ENCODE peak calls at places on chromosome 20, in five cellular contexts. One of them, this sample, is unnamed.

GRCh38 chr20:10935658-10936057 is 261.9 kb upstream of the JAG1 start:
- DNase-seq in small intestine: no peak
- DNase-seq in cardiac muscle cell: no peak
- DNase-seq in CD8-positive, alpha-beta T cell: no peak
- DNase-seq in effector memory CD4-positive, alpha-beta T cell: no peak
- DNase-seq in this sample: no peak

GRCh38 chr20:50389437-50389807 is 120.8 kb upstream of the PTPN1 start:
- DNase-seq in CD8-positive, alpha-beta T cell: no peak
- DNase-seq in effector memory CD4-positive, alpha-beta T cell: no peak
- DNase-seq in cardiac muscle cell: no peak
- DNase-seq in small intestine: peak; percentile 83
- DNase-seq in this sample: no peak

GRCh38 chr20:61424628-61425420 is 172.8 kb downstream of the CDH4 start:
- DNase-seq in cardiac muscle cell: no peak
- DNase-seq in small intestine: no peak
- DNase-seq in effector memory CD4-positive, alpha-beta T cell: no peak
- DNase-seq in CD8-positive, alpha-beta T cell: no peak
- DNase-seq in this sample: no peak

GRCh38 chr20:24479106-24479505 is 9.7 kb downstream of the SYNDIG1 start:
- DNase-seq in effector memory CD4-positive, alpha-beta T cell: no peak
- DNase-seq in small intestine: no peak
- DNase-seq in CD8-positive, alpha-beta T cell: no peak
- DNase-seq in cardiac muscle cell: no peak
- DNase-seq in this sample: no peak

GRCh38 chr20:18403269-18403668 is 63.6 kb downstream of the DZANK1 start:
- DNase-seq in cardiac muscle cell: no peak
- DNase-seq in CD8-positive, alpha-beta T cell: no peak
- DNase-seq in effector memory CD4-positive, alpha-beta T cell: no peak
- DNase-seq in small intestine: no peak
- DNase-seq in this sample: no peak

GRCh38 chr20:46051556-46052323 is 22.7 kb downstream of the SLC12A5 start:
- DNase-seq in cardiac muscle cell: no peak
- DNase-seq in CD8-positive, alpha-beta T cell: no peak
- DNase-seq in small intestine: no peak
- DNase-seq in effector memory CD4-positive, alpha-beta T cell: no peak
- DNase-seq in this sample: no peak

GRCh38 chr20:32314768-32315167 is 37.3 kb downstream of the KIF3B start:
- DNase-seq in effector memory CD4-positive, alpha-beta T cell: no peak
- DNase-seq in cardiac muscle cell: no peak
- DNase-seq in small intestine: no peak
- DNase-seq in CD8-positive, alpha-beta T cell: no peak
- DNase-seq in this sample: no peak

GRCh38 chr20:64191002-64191401 is 26.8 kb downstream of the MYT1 start:
- DNase-seq in CD8-positive, alpha-beta T cell: no peak
- DNase-seq in effector memory CD4-positive, alpha-beta T cell: no peak
- DNase-seq in small intestine: no peak
- DNase-seq in cardiac muscle cell: no peak
- DNase-seq in this sample: no peak

GRCh38 chr20:50464026-50464724 is 46.0 kb upstream of the PTPN1 start:
- DNase-seq in effector memory CD4-positive, alpha-beta T cell: peak; percentile 42
- DNase-seq in small intestine: peak; percentile 51
- DNase-seq in CD8-positive, alpha-beta T cell: peak; percentile 58
- DNase-seq in cardiac muscle cell: peak; percentile 61
- DNase-seq in this sample: peak; percentile 50

GRCh38 chr20:46139908-46140482 is 21.9 kb downstream of the CD40 start:
- DNase-seq in cardiac muscle cell: no peak
- DNase-seq in CD8-positive, alpha-beta T cell: no peak
- DNase-seq in small intestine: no peak
- DNase-seq in effector memory CD4-positive, alpha-beta T cell: no peak
- DNase-seq in this sample: no peak

GRCh38 chr20:10316582-10316981 is 98.0 kb downstream of the SNAP25 start:
- DNase-seq in small intestine: peak; percentile 7
- DNase-seq in effector memory CD4-positive, alpha-beta T cell: no peak
- DNase-seq in cardiac muscle cell: no peak
- DNase-seq in CD8-positive, alpha-beta T cell: no peak
- DNase-seq in this sample: no peak

GRCh38 chr20:49497217-49497560 is 14.7 kb upstream of the KCNB1 start:
- DNase-seq in effector memory CD4-positive, alpha-beta T cell: no peak
- DNase-seq in CD8-positive, alpha-beta T cell: no peak
- DNase-seq in small intestine: no peak
- DNase-seq in cardiac muscle cell: no peak
- DNase-seq in this sample: no peak

GRCh38 chr20:10111144-10111771 is 76.5 kb downstream of the ANKEF1 start:
- DNase-seq in effector memory CD4-positive, alpha-beta T cell: no peak
- DNase-seq in CD8-positive, alpha-beta T cell: no peak
- DNase-seq in cardiac muscle cell: no peak
- DNase-seq in small intestine: peak; percentile 77
- DNase-seq in this sample: no peak

GRCh38 chr20:21523895-21524294 is 10.0 kb upstream of the NKX2-2 start:
- DNase-seq in cardiac muscle cell: no peak
- DNase-seq in CD8-positive, alpha-beta T cell: no peak
- DNase-seq in small intestine: no peak
- DNase-seq in effector memory CD4-positive, alpha-beta T cell: no peak
- DNase-seq in this sample: no peak

GRCh38 chr20:21521596-21522478 is 8.0 kb upstream of the NKX2-2 start:
- DNase-seq in small intestine: no peak
- DNase-seq in cardiac muscle cell: no peak
- DNase-seq in CD8-positive, alpha-beta T cell: no peak
- DNase-seq in effector memory CD4-positive, alpha-beta T cell: no peak
- DNase-seq in this sample: no peak

GRCh38 chr20:21522479-21523397 is 8.9 kb upstream of the NKX2-2 start:
- DNase-seq in effector memory CD4-positive, alpha-beta T cell: no peak
- DNase-seq in small intestine: peak; percentile 25
- DNase-seq in cardiac muscle cell: no peak
- DNase-seq in CD8-positive, alpha-beta T cell: no peak
- DNase-seq in this sample: no peak

GRCh38 chr20:21520702-21521595 is 7.1 kb upstream of the NKX2-2 start:
- DNase-seq in CD8-positive, alpha-beta T cell: no peak
- DNase-seq in cardiac muscle cell: no peak
- DNase-seq in effector memory CD4-positive, alpha-beta T cell: no peak
- DNase-seq in small intestine: no peak
- DNase-seq in this sample: no peak

DNA sequence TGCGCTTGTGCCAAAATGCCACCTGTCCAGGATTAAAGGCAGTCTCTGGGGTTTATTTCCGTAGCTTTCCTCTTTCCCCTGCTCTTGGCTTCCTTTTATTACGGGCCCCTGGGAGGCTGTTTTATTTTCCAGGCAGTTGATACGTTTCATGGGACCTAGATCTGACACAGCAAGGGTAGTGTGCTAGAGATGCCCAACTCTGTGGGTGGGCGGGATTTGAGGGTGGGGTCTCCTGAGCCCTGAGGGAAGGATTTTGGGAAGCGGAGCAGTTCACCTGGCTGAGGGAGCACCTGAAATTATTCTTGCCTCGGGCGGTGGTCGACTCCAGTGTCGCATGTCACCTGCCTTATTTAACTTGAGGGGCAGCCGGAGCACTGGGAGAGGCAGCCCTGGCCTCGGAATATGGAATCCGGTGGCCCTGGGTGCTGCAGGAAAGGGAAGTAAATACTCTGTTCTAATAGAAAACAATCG is 9.6 kb upstream of the NKX2-2 start:
- DNase-seq in CD8-positive, alpha-beta T cell: no peak
- DNase-seq in cardiac muscle cell: no peak
- DNase-seq in small intestine: no peak
- DNase-seq in effector memory CD4-positive, alpha-beta T cell: no peak
- DNase-seq in this sample: no peak
- H3K4me3 ChIP-seq in CD8-positive, alpha-beta T cell: no peak overlapping the region
- H3K4me3 ChIP-seq in cardiac muscle cell: no peak overlapping the region
- H3K4me3 ChIP-seq in small intestine: no peak overlapping the region
- H3K4me3 ChIP-seq in effector memory CD4-positive, alpha-beta T cell: no peak overlapping the region
- H3K4me3 ChIP-seq in this sample: no peak overlapping the region

GRCh38 chr20:19908586-19908985 is 108.6 kb upstream of the NAA20 start:
- DNase-seq in cardiac muscle cell: no peak
- DNase-seq in effector memory CD4-positive, alpha-beta T cell: no peak
- DNase-seq in small intestine: no peak
- DNase-seq in CD8-positive, alpha-beta T cell: no peak
- DNase-seq in this sample: no peak
- H3K4me1 ChIP-seq in cardiac muscle cell: no peaks in the 10 kb centered on the region
- H3K4me1 ChIP-seq in effector memory CD4-positive, alpha-beta T cell: no peaks in the 10 kb centered on the region
- H3K4me1 ChIP-seq in small intestine: no peaks in the 10 kb centered on the region
- H3K4me1 ChIP-seq in CD8-positive, alpha-beta T cell: no peaks in the 10 kb centered on the region
- H3K4me1 ChIP-seq in this sample: no peaks in the 10 kb centered on the region

DNA sequence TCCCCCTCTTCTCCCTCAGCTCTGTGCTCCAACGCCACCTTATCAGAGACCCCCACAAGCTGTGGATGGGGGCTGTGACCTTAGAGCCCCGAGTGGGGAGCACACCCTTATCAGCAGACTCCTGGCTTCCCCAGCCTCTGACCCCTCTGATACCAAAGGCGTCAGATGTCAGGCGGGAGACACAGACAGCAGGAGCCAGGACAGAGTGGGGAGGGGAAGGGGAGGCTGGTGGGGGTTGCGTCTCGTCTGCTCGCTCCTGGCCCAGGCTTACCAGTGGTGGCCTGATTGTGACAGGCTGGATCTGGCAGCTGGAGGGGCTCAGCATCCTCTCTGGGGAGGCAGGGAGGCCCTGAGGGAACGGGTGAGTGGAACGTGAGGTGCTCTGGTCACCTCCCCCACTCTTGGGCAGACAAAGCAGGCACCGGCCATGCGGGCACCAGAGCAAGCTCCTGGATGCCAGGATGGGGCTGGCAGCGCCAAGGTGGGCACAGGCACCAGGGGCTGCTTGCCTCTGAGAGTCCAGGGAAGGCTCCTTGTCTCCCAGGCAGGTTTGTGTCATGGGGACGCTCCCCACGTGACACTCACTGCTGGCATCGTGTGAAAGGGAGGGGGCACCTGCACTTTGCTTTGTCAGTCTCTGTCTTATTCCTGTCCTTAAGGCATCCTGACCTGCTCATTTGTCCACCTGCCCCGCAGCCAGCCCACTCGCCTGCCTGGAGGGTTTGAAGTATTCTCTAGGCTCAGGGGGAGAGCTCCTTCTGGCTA is 27.8 kb upstream of the GATA5 start:
- DNase-seq in effector memory CD4-positive, alpha-beta T cell: no peak
- DNase-seq in small intestine: no peak
- DNase-seq in CD8-positive, alpha-beta T cell: no peak
- DNase-seq in cardiac muscle cell: no peak
- DNase-seq in this sample: no peak
- H3K27ac ChIP-seq in effector memory CD4-positive, alpha-beta T cell: no peak overlapping the region
- H3K27ac ChIP-seq in small intestine: no peak overlapping the region
- H3K27ac ChIP-seq in CD8-positive, alpha-beta T cell: no peak overlapping the region
- H3K27ac ChIP-seq in cardiac muscle cell: peak overlapping the region; percentile 11
- H3K27ac ChIP-seq in this sample: no peak overlapping the region

GRCh38 chr20:47502271-47502730 is 614 bp downstream of the NCOA3 start:
- DNase-seq in cardiac muscle cell: peak; percentile 34
- DNase-seq in CD8-positive, alpha-beta T cell: peak; percentile 25
- DNase-seq in small intestine: peak; percentile 29
- DNase-seq in effector memory CD4-positive, alpha-beta T cell: no peak
- DNase-seq in this sample: peak; percentile 27

GRCh38 chr20:47501117-47501482 is 587 bp upstream of the NCOA3 start:
- DNase-seq in cardiac muscle cell: no peak
- DNase-seq in effector memory CD4-positive, alpha-beta T cell: no peak
- DNase-seq in small intestine: no peak
- DNase-seq in CD8-positive, alpha-beta T cell: no peak
- DNase-seq in this sample: no peak

GRCh38 chr20:47501483-47502270 is at the start of gene NCOA3:
- DNase-seq in effector memory CD4-positive, alpha-beta T cell: peak; percentile 80
- DNase-seq in cardiac muscle cell: peak; percentile 99
- DNase-seq in CD8-positive, alpha-beta T cell: peak; percentile 90
- DNase-seq in small intestine: peak; percentile 94
- DNase-seq in this sample: peak; percentile 83

GRCh38 chr20:47499053-47499452 is 2.6 kb upstream of the NCOA3 start:
- DNase-seq in CD8-positive, alpha-beta T cell: no peak
- DNase-seq in small intestine: no peak
- DNase-seq in effector memory CD4-positive, alpha-beta T cell: no peak
- DNase-seq in cardiac muscle cell: no peak
- DNase-seq in this sample: no peak

GRCh38 chr20:47500554-47500953 is 1.1 kb upstream of the NCOA3 start:
- DNase-seq in CD8-positive, alpha-beta T cell: no peak
- DNase-seq in cardiac muscle cell: no peak
- DNase-seq in small intestine: no peak
- DNase-seq in effector memory CD4-positive, alpha-beta T cell: no peak
- DNase-seq in this sample: no peak
- H3K4me3 ChIP-seq in CD8-positive, alpha-beta T cell: no peak overlapping the region
- H3K4me3 ChIP-seq in cardiac muscle cell: no peak overlapping the region
- H3K4me3 ChIP-seq in small intestine: no peak overlapping the region
- H3K4me3 ChIP-seq in effector memory CD4-positive, alpha-beta T cell: no peak overlapping the region
- H3K4me3 ChIP-seq in this sample: no peak overlapping the region

GRCh38 chr20:53916173-53916512 is 154.3 kb downstream of the BCAS1 start:
- DNase-seq in CD8-positive, alpha-beta T cell: no peak
- DNase-seq in effector memory CD4-positive, alpha-beta T cell: no peak
- DNase-seq in small intestine: no peak
- DNase-seq in cardiac muscle cell: no peak
- DNase-seq in this sample: no peak
- H3K4me1 ChIP-seq in CD8-positive, alpha-beta T cell: peaks cover 21% of the 10 kb centered on the region
- H3K4me1 ChIP-seq in effector memory CD4-positive, alpha-beta T cell: peaks cover 8% of the 10 kb centered on the region
- H3K4me1 ChIP-seq in small intestine: peaks cover 6% of the 10 kb centered on the region
- H3K4me1 ChIP-seq in cardiac muscle cell: peaks cover 28% of the 10 kb centered on the region
- H3K4me1 ChIP-seq in this sample: peaks cover 7% of the 10 kb centered on the region

DNA sequence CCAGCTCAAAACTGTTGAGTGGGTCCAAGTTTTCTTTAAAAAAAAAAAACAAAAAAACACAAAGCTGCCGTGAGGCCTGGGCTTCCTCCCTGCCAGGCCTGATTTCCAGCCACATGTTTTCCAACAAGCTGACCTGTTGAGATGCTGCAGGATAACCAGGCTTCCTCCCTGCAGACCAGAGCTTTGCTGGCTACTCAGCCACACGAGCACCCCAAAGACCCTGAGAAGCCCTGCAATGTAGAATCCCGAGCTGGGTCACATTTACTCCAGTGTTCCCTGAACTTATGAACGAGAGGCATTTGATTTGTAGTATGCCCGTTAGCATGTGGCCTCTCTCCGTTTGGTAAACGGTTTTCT is 3.9 kb downstream of the SIRPA start:
- DNase-seq in CD8-positive, alpha-beta T cell: no peak
- DNase-seq in effector memory CD4-positive, alpha-beta T cell: no peak
- DNase-seq in small intestine: no peak
- DNase-seq in cardiac muscle cell: no peak
- DNase-seq in this sample: no peak
- H3K27ac ChIP-seq in CD8-positive, alpha-beta T cell: no peak overlapping the region
- H3K27ac ChIP-seq in effector memory CD4-positive, alpha-beta T cell: no peak overlapping the region
- H3K27ac ChIP-seq in small intestine: no peak overlapping the region
- H3K27ac ChIP-seq in cardiac muscle cell: peak overlapping the region; percentile 69
- H3K27ac ChIP-seq in this sample: no peak overlapping the region

DNA sequence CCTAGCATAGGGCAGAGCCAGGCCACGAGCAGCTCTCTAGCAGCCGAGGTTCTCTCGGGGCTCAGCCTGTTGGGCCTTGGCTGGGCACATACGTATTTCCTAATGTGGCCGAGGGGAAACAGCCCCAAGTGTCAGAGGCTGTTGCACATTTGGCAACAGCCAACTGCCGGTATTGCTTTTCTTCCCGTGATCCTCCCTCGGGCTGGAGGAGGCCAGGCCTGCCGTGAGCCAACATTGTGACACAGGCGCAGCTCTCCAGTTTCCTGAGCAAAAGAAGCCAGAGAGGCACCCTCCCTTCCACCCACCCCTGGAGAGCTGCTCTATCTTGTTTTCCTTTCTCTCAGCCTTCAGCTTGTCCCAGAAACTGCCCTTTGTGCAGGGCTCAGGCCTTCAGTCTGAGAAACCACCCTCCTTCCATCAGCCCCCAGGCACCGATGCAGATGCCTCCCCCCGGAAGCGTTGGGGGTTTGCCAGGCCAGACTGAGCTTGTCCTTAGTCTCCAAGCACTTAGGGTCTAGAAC is 5.1 kb upstream of the BPI start:
- DNase-seq in cardiac muscle cell: no peak
- DNase-seq in effector memory CD4-positive, alpha-beta T cell: no peak
- DNase-seq in small intestine: no peak
- DNase-seq in CD8-positive, alpha-beta T cell: no peak
- DNase-seq in this sample: no peak
- H3K4me3 ChIP-seq in cardiac muscle cell: no peak overlapping the region
- H3K4me3 ChIP-seq in effector memory CD4-positive, alpha-beta T cell: no peak overlapping the region
- H3K4me3 ChIP-seq in small intestine: no peak overlapping the region
- H3K4me3 ChIP-seq in CD8-positive, alpha-beta T cell: no peak overlapping the region
- H3K4me3 ChIP-seq in this sample: no peak overlapping the region

GRCh38 chr20:47484303-47484702 is 17.4 kb upstream of the NCOA3 start:
- DNase-seq in CD8-positive, alpha-beta T cell: no peak
- DNase-seq in effector memory CD4-positive, alpha-beta T cell: no peak
- DNase-seq in small intestine: no peak
- DNase-seq in cardiac muscle cell: no peak
- DNase-seq in this sample: no peak
- H3K4me1 ChIP-seq in CD8-positive, alpha-beta T cell: peaks cover 17% of the 10 kb centered on the region
- H3K4me1 ChIP-seq in effector memory CD4-positive, alpha-beta T cell: peaks cover 5% of the 10 kb centered on the region
- H3K4me1 ChIP-seq in small intestine: no peaks in the 10 kb centered on the region
- H3K4me1 ChIP-seq in cardiac muscle cell: no peaks in the 10 kb centered on the region
- H3K4me1 ChIP-seq in this sample: peaks cover 10% of the 10 kb centered on the region